ENCODE peak calls at places on chromosomes 5 and 9, in six cellular contexts. A is GM23338, R is OCI-LY7, N is fibroblast of lung, B is PC-3, I is MM.1S. X is an unnamed sample.

GRCh38 chr9:121662359-121662758 is 10.9 kb downstream of the DAB2IP start:
- DNase-seq in I (no peak), N (no peak), R (no peak), B (no peak), A (no peak), X (no peak)

GRCh38 chr5:79140553-79140952 is 28.9 kb downstream of the BHMT start:
- DNase-seq in N (no peak), A (no peak), I (no peak), B (no peak), R (no peak), X (no peak)

GRCh38 chr9:101443358-101443757 is 7.8 kb upstream of the ALDOB start:
- DNase-seq in A (no peak), R (no peak), B (no peak), I (no peak), N (no peak), X (no peak)

GRCh38 chr5:73129143-73129542 is 8.8 kb downstream of the TMEM171 start:
- DNase-seq in R (no peak), I (no peak), B (no peak), N (no peak), A (no peak), X (no peak)

GRCh38 chr9:98168952-98169488 is 23.4 kb downstream of the CORO2A start:
- DNase-seq in N (peak), B (peak), I (no peak), A (peak), R (peak), X (no peak)

GRCh38 chr9:130689937-130690700 is 3.5 kb upstream of the EXOSC2 start:
- DNase-seq in B (peak), I (peak), A (peak), N (peak), R (peak), X (no peak)

GRCh38 chr9:137580209-137580957 is 1.7 kb upstream of the DPH7 start:
- DNase-seq in R (no peak), A (peak), N (no peak), I (no peak), B (no peak), X (no peak)

GRCh38 chr9:128933731-128934130 is 12.9 kb downstream of the PHYHD1 start:
- DNase-seq in B (no peak), N (no peak), R (no peak), I (no peak), A (no peak), X (no peak)

GRCh38 chr9:124381073-124381945 is 33.9 kb downstream of the PSMB7 start:
- DNase-seq in A (no peak), N (peak), R (no peak), B (no peak), I (no peak), X (no peak)

GRCh38 chr5:25295067-25295466 is 650.3 kb upstream of the CDH10 start:
- DNase-seq in A (no peak), R (no peak), N (no peak), I (no peak), B (peak), X (no peak)

GRCh38 chr9:98374385-98375051 is 119.1 kb upstream of the TBC1D2 start:
- DNase-seq in N (peak), A (peak), I (no peak), B (peak), R (no peak), X (no peak)

GRCh38 chr5:95969646-95970358 is 8.2 kb upstream of the ELL2 start:
- DNase-seq in I (no peak), A (no peak), N (no peak), R (no peak), B (no peak), X (no peak)

GRCh38 chr5:138408023-138408422 is 30.8 kb upstream of the REEP2 start:
- DNase-seq in I (peak), B (no peak), N (no peak), R (peak), A (no peak), X (no peak)

GRCh38 chr9:115691097-115691496 is 462.5 kb upstream of the PAPPA start:
- DNase-seq in I (no peak), B (peak), R (no peak), A (no peak), N (peak), X (peak)

GRCh38 chr9:115691686-115692085 is 461.9 kb upstream of the PAPPA start:
- DNase-seq in N (peak), A (no peak), R (no peak), B (peak), I (no peak), X (no peak)

GRCh38 chr9:115694991-115695390 is 458.6 kb upstream of the PAPPA start:
- DNase-seq in R (no peak), I (no peak), N (peak), A (no peak), B (no peak), X (no peak)

GRCh38 chr9:115689331-115689730 is 464.3 kb upstream of the PAPPA start:
- DNase-seq in I (no peak), B (no peak), R (no peak), N (no peak), A (no peak), X (no peak)

GRCh38 chr9:115694014-115694413 is 459.6 kb upstream of the PAPPA start:
- DNase-seq in N (peak), I (no peak), B (peak), A (peak), R (no peak), X (no peak)
- TF ChIP-seq CTCF in N (peak), I (no peak), B (peak), A (peak), R (peak), X (peak)

DNA sequence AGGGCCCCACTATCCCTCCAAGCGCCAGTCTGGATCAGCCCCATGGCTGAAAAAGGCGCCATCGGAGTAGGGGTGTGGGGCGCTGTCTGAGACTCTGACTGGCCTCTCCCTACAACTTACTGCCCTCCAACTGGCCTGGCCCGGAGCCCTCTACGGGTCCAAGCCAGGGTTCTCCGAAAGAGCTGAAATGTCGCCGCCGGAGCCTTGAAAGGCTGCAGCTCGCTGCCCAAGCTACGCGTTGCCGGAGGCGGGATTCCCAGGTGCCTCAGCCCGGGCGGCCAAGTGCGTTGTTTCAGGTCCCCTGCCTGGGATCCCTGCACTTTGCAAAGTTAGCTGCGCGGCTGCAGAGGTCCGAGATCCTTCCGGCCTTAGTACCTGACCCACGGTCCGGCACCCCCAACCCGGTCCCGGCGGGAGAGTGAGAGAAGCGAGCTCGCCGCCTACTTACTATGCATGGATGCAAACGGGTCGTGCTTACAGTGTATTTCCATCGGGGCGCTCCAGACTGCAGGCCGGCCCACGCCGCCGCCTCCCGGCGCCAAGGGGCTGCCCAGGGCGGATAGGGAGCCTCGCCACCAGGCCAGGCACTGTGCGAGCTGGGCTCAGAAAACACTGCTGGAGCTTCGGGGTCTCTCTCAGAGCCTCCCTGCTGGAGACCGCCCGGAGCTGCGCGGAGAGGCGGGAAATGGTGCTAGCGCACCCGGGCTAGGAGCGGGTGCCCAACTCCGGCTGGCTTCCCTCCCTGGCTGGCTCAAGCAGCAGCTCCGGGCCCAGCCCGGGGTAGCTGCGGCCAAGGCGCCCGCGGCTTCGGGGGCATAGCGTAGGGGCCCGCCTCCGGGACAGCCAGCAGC is 7.8 kb downstream of the PAX5 start:
- DNase-seq in B (no peak), N (no peak), I (no peak), R (peak), A (peak), X (no peak)
- H3K4me2 ChIP-seq in B (no peak), N (no peak), I (peak), R (peak), A (peak), X (peak)

GRCh38 chr9:4502444-4502843 is 12.2 kb downstream of the SLC1A1 start:
- DNase-seq in I (no peak), A (no peak), R (no peak), B (no peak), N (no peak), X (no peak)
- H3K4me3 ChIP-seq in I (no peak), A (no peak), R (no peak), B (no peak), N (no peak), X (no peak)

GRCh38 chr5:140925806-140926205 is 293 bp upstream of the PCDHAC1 start:
- DNase-seq in A (peak), N (no peak), I (no peak), R (no peak), B (peak), X (no peak)

GRCh38 chr5:140926903-140927573 is 939 bp downstream of the PCDHAC1 start:
- DNase-seq in A (peak), R (no peak), N (peak), I (no peak), B (peak), X (no peak)

DNA sequence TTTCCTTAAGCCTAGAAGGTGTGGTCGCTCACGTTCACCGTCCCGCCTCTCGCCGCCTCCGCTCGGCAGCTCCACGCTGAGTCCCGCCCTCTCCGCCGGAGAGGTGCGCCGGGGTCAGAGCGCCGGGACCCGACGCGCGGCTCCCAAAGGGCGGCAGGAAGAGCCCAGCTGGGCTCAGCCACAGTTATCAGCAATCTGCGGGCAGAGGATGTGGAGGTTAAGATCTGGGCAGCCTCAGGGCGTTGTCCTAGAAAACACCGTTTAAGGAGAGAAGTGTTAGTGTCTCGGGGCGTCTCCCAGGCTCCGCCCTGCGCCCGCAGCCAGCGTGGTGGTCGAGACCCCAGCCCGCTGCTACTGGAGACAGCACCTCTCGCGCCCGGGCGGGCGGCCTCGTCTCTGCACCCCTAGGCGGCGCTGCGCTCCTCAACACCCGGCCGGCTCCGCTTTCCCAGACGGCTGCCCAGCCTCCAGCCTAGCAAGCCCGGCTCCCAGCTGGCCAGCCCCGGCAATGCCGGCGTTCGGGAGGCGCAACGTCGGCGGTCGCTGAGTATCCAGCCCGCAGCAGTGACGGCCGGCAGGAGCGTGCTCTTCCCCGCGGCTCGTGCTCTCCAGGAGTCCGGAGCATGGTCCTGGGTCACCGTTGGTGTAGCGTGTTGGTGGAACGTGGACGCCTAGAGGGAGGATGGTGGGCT is at the start of gene PCDHAC1:
- DNase-seq in I (no peak), A (peak), B (peak), N (peak), R (no peak), X (no peak)
- TF ChIP-seq CTCF in I (no peak), A (peak), B (peak), N (peak), R (no peak), X (peak)

GRCh38 chr9:104992696-104993095 is 64.7 kb upstream of the ABCA1 start:
- DNase-seq in B (no peak), R (no peak), I (no peak), N (peak), A (peak), X (no peak)
- H3K4me2 ChIP-seq in B (no peak), R (no peak), I (no peak), N (no peak), A (peak), X (no peak)

DNA sequence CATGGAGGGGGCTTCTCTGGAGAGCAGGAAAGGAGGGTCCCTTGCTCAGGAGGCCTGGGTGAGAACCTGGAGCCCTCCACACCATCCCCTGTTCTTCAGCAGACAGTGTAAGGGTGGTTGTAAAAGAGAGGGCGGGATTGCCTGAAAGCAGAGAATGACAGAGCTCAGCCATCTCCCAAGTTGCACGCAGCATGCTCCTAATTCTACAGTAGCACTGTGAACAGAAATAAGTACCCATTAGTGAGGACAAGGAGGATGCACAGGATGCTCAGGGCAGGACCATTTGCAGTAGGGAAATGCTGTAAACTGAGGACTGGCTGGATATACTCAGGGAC is 8.4 kb downstream of the CCDC69 start:
- DNase-seq in B (no peak), R (peak), A (no peak), N (no peak), I (no peak), X (no peak)
- H3K4me3 ChIP-seq in B (no peak), R (peak), A (no peak), N (no peak), I (peak), X (no peak)

GRCh38 chr9:20043035-20043434 is 254.2 kb upstream of the SLC24A2 start:
- DNase-seq in A (no peak), N (no peak), I (peak), R (no peak), B (no peak), X (no peak)

GRCh38 chr9:20044686-20045085 is 255.8 kb upstream of the SLC24A2 start:
- DNase-seq in B (peak), A (no peak), I (no peak), R (no peak), N (peak), X (no peak)

GRCh38 chr9:20041717-20042116 is 252.9 kb upstream of the SLC24A2 start:
- DNase-seq in R (no peak), A (no peak), N (no peak), I (no peak), B (no peak), X (no peak)

GRCh38 chr9:20042312-20042711 is 253.5 kb upstream of the SLC24A2 start:
- DNase-seq in N (no peak), B (no peak), R (no peak), A (no peak), I (no peak), X (no peak)

DNA sequence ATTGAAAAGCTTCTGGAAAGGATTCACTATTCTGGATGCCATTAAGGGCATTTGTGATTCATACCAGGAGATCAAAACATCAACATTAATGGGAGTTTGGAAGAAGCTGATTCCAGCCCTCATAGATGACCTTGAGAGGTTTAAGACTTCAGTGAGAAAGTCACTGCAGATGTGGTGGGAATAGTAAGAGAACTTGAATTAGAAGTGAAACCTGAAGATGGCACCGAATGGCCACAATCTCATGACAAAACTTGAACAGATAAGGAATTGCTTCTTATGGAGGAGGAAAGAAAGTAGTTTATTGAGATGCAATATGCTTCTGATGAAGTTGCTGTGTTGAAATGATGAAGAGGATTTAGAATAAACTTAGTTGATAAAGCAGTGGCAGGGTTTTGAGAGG is 254.6 kb upstream of the SLC24A2 start:
- DNase-seq in R (no peak), B (no peak), N (no peak), A (no peak), I (peak), X (no peak)
- TF ChIP-seq CTCF in R (no peak), B (no peak), N (no peak), A (no peak), I (peak), X (no peak)

GRCh38 chr9:12816656-12817101 is 41.9 kb downstream of the LURAP1L start:
- DNase-seq in N (no peak), I (no peak), B (peak), A (no peak), R (no peak), X (no peak)
- H3K4me2 ChIP-seq in N (no peak), I (no peak), B (peak), A (no peak), R (no peak), X (no peak)

GRCh38 chr5:135031146-135031812 is 2.7 kb downstream of the PITX1 start:
- DNase-seq in N (no peak), B (no peak), R (no peak), A (peak), I (peak), X (no peak)
- H3K4me3 ChIP-seq in N (no peak), B (peak), R (peak), A (peak), I (peak), X (no peak)

X was measured in keratinocyte.